ENCODE peak calls at places on chromosome 1, in six cellular contexts. M is thoracic aorta, W is tibial nerve, D is prostate gland, E is left ventricle myocardium inferior, P is SK-N-SH. U is an unnamed sample.

GRCh38 chr1:7248828-7249227 is 463.6 kb downstream of the CAMTA1 start:
- DNase-seq in M (no peak), E (no peak), D (no peak), W (no peak), P (peak; percentile 52), U (no peak)

GRCh38 chr1:243325305-243325890 is 69.6 kb downstream of the SDCCAG8 start:
- DNase-seq in M (no peak), W (peak; percentile 75), D (peak; percentile 22), P (peak; percentile 39), E (no peak), U (no peak)

GRCh38 chr1:190479537-190479936 is 1.9 kb upstream of the BRINP3 start:
- DNase-seq in M (no peak), D (no peak), P (no peak), W (no peak), E (no peak), U (no peak)

GRCh38 chr1:108884968-108885367 is 8.2 kb downstream of the GPSM2 start:
- DNase-seq in M (no peak), W (no peak), D (no peak), P (no peak), E (no peak), U (no peak)

GRCh38 chr1:15626269-15626668 is 9.0 kb downstream of the DDI2 start:
- DNase-seq in M (no peak), P (no peak), D (no peak), W (no peak), E (no peak), U (no peak)

GRCh38 chr1:44717653-44718052 is 13.3 kb downstream of the RNU5D-1 start:
- DNase-seq in M (no peak), P (no peak), W (no peak), D (no peak), E (no peak), U (no peak)

GRCh38 chr1:91765880-91766443 is 120.0 kb downstream of the TGFBR3 start:
- DNase-seq in P (no peak), M (no peak), W (no peak), D (no peak), E (no peak), U (no peak)

GRCh38 chr1:92167151-92167550 is 50.6 kb upstream of the C1orf146 start:
- DNase-seq in W (no peak), P (no peak), M (no peak), E (no peak), D (no peak), U (no peak)

GRCh38 chr1:231040019-231040799 is at the start of gene FAM89A:
- DNase-seq in D (peak; percentile 63), W (peak; percentile 45), E (peak; percentile 68), P (peak; percentile 89), M (no peak), U (peak; percentile 67)

GRCh38 chr1:52916241-52916975 is 5.1 kb downstream of the ECHDC2 start:
- DNase-seq in P (no peak), E (peak; percentile 37), W (peak; percentile 25), M (no peak), D (no peak), U (no peak)

GRCh38 chr1:3968851-3969250 is 68.8 kb upstream of the C1orf174 start:
- DNase-seq in W (no peak), D (no peak), M (no peak), P (no peak), E (no peak), U (no peak)

GRCh38 chr1:42713293-42713692 is 26.7 kb downstream of the CLDN19 start:
- DNase-seq in M (no peak), W (no peak), E (no peak), P (no peak), D (no peak), U (no peak)

DNA sequence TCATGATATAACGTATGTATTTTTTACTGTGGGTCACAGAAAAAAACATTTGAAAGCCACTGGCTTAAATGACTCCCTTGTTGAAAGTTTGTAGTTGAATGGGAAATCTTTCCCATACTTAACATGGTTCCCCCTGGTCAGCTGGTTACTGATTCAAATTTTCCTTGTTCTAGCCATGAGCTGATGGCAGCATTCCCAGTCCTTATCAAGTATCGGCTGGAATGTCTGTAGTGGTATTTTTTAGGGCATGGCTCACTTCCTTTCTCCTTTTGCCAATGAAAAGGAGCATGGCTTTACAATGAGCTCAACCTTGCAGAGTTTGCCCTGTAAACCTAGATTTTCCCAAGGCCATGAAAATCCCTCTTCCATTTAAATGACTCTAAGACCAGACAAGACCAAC is 55.7 kb downstream of the GIPC2 start:
- DNase-seq in D (no peak), P (no peak), E (no peak), M (peak; percentile 49), W (peak; percentile 10), U (no peak)
- H3K27ac ChIP-seq in D (no peak overlapping the region), P (peak overlapping the region; percentile 97), E (peak overlapping the region; percentile 73), M (peak overlapping the region; percentile 72), W (no peak overlapping the region), U (no peak overlapping the region)

DNA sequence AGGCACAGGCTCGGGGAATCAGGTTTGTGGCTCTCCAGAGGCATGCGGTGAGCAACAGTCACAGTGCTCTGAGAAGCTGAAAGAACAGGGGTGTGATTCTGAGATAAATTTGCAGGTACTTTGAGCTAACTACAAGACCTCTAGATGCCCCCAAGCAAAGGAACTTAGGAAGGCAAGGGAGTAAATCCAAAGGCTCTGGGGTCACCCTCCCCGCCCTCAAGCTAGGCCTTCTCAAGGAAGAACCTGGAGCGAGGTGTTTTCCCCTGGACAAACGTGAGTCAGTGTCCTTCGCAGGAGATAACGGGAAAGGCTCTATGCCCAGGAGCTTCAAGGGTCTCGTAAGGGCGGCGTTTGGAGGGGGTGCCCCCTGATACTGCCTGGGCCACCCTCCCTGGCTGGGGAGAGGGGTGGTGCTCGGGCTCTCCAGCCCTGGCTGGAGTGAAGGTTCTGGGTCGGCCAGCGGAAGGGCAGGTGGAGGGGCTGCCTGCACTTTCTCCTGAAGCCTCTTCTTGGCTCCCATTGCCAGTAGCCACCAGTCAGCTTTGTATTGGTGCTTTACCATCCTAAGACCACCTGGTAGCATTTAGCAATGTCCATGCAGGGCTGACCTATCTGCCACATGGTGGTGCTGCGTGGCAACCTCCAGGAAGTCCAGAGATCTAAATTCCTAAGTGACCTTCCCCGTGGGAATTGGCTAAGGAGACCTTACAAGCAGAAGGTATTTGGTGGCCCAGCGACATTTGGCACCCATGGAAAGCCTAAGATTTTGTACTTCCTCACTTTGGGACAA is 44.0 kb downstream of the GPR161 start:
- DNase-seq in D (no peak), E (no peak), M (no peak), P (peak; percentile 44), W (no peak), U (no peak)
- TF ChIP-seq CTCF in D (peak; percentile 22), E (peak; percentile 51), M (peak; percentile 30), P (peak; percentile 38), W (no peak), U (peak; percentile 42)

DNA sequence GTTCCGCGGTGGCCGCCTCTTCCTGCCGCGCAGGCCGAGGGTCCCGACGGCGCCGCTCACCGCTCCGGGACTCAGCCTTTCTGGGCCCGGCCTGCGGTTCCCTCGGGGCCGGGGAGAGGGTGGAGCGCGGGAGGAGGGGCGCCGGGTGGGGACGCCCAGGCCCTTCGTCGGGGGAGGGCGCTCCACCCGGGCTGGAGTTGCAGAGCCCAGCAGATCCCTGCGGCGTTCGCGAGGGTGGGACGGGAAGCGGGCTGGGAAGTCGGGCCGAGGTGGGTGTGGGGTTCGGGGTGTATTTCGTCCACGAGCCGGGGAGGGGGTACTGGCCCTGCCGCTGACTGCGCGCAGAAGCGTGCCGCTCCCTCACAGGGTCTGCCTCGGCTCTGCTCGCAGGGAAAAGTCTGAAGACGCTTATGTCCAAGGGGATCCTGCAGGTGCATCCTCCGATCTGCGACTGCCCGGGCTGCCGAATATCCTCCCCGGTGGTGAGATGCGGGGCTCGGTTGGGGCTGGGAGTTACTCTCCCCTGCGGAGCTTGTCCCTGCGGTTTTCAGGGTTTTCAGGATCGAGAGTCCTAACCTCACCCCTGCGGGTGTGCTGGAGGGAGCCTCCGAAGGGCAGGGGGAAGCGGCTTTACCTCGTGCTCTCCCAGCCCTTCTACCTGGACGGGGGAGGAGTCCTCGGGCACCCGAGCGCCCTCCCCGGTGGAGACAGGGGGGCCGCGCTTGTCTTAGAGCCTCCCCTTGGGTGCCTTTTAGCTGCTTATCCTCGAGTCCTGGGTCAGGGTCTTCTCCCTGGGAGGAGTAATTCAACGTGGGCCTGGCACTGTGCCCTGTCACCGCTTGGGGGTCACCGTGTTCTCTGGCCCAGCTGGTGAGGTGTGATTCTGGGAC is 2.1 kb downstream of the SAMD11 start:
- DNase-seq in P (peak; percentile 82), E (no peak), M (no peak), W (no peak), D (no peak), U (no peak)
- H3K4me3 ChIP-seq in P (no peak overlapping the region), E (peak overlapping the region; percentile 67), M (peak overlapping the region; percentile 65), W (peak overlapping the region; percentile 44), D (no peak overlapping the region), U (peak overlapping the region; percentile 40)

GRCh38 chr1:151347523-151348246 is 633 bp upstream of the RFX5 start:
- DNase-seq in D (no peak), E (no peak), P (no peak), M (no peak), W (no peak), U (no peak)
- H3K27ac ChIP-seq in D (peak overlapping the region; percentile 80), E (peak overlapping the region; percentile 93), P (peak overlapping the region; percentile 27), M (no peak overlapping the region), W (peak overlapping the region; percentile 88), U (peak overlapping the region; percentile 90)

DNA sequence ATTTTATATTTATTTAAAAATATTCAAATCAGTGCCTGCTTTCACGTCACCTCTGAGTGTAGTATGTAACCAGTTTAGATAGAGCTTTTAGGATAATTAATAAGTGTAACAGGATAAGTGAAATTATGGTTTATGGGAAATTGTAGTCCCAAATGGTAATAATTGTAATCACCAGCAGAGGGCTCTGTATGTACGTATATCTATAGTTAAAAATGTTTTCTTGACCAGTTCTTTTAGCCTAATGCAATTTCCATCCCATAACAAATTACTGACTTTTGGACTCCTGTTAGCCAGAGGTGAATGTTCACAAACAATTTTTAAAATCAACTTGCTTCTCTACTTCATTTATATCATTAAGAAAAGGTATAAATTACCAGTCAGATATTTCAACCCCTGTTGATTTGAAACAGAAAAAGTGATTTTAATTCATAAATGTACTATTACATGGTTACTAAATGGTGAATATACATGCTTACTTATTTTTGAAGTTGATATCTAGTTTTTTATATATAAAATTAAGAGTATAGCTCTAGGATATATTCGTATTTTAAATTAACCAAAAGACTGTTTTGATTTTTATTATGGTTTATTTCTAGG is 25.3 kb downstream of the SLC30A7 start:
- DNase-seq in P (peak; percentile 44), W (peak; percentile 61), D (peak; percentile 18), M (no peak), E (no peak), U (no peak)
- TF ChIP-seq CTCF in P (peak; percentile 75), W (peak; percentile 50), D (peak; percentile 81), M (peak; percentile 71), E (peak; percentile 78), U (peak; percentile 78)

U was measured in heart right ventricle.